ENCODE peak calls at places on chromosomes 11 and 22, in ten cellular contexts. J is CD4-positive, CD25-positive, alpha-beta regulatory T cell; L is spleen; W is heart right ventricle; N is suprapubic skin; G is brain microvascular endothelial cell; V is dorsolateral prefrontal cortex; O is GM06990; M is left lung; U is retinal pigment epithelial cell. A is an unnamed sample.
A peak's percentile ranks its signal among the peaks of the same experiment; 100 is the strongest.

GRCh38 chr11:32052218-32052617 is 38.7 kb upstream of the RCN1 start:
- DNase-seq in J (peak; percentile 47), L (no peak), W (peak; percentile 27), N (peak; percentile 65), G (peak; percentile 64), V (peak; percentile 53), O (no peak), M (peak; percentile 38), U (no peak), A (peak; percentile 64)

GRCh38 chr22:39556970-39557811 is 13.4 kb upstream of the CACNA1I start:
- DNase-seq in J (peak; percentile 52), L (no peak), W (no peak), N (no peak), G (no peak), V (no peak), O (no peak), M (no peak), U (no peak), A (no peak)

GRCh38 chr11:101915811-101916291 is 471 bp downstream of the ANGPTL5 start:
- DNase-seq in J (peak; percentile 4), L (no peak), W (no peak), N (no peak), G (peak; percentile 48), V (no peak), O (peak; percentile 19), M (no peak), U (no peak), A (peak; percentile 40)

GRCh38 chr22:20418211-20418788 is 19.3 kb downstream of the SCARF2 start:
- DNase-seq in J (peak; percentile 75), L (peak; percentile 94), W (peak; percentile 85), N (peak; percentile 87), G (peak; percentile 66), V (peak; percentile 70), O (peak; percentile 68), M (peak; percentile 80), U (no peak), A (peak; percentile 80)

GRCh38 chr11:120538707-120539106 is 27.2 kb downstream of the GRIK4 start:
- DNase-seq in J (no peak), L (no peak), W (no peak), N (no peak), G (no peak), V (no peak), O (no peak), M (no peak), U (no peak), A (no peak)

GRCh38 chr11:134858783-134859480 is 446.9 kb upstream of the B3GAT1 start:
- DNase-seq in J (no peak), L (no peak), W (no peak), N (no peak), G (no peak), V (no peak), O (no peak), M (no peak), U (no peak), A (no peak)

GRCh38 chr22:38211556-38211955 is 9.8 kb downstream of the MAFF start:
- DNase-seq in J (no peak), L (no peak), W (no peak), N (no peak), G (no peak), V (no peak), O (no peak), M (no peak), U (no peak), A (no peak)

GRCh38 chr22:48366056-48366455 is 1461.6 kb downstream of the BRD1 start:
- DNase-seq in J (no peak), L (no peak), W (no peak), N (no peak), G (no peak), V (peak; percentile 8), O (no peak), M (no peak), U (no peak), A (no peak)

GRCh38 chr11:44600739-44601416 is 35.4 kb downstream of the CD82 start:
- DNase-seq in J (no peak), L (peak; percentile 88), W (peak; percentile 38), N (no peak), G (no peak), V (peak; percentile 47), O (peak; percentile 75), M (no peak), U (no peak), A (peak; percentile 67)

GRCh38 chr11:62493801-62494200 is 52.8 kb downstream of the AHNAK start:
- DNase-seq in J (no peak), L (no peak), W (no peak), N (no peak), G (no peak), V (no peak), O (no peak), M (no peak), U (no peak), A (no peak)

GRCh38 chr22:39486951-39487825 is 14.9 kb upstream of the MIEF1 start:
- DNase-seq in J (no peak), L (no peak), W (no peak), N (no peak), G (no peak), V (no peak), O (no peak), M (no peak), U (no peak), A (no peak)

GRCh38 chr11:126654886-126655806 is 299.7 kb downstream of the ST3GAL4 start:
- DNase-seq in J (no peak), L (no peak), W (no peak), N (no peak), G (no peak), V (no peak), O (no peak), M (no peak), U (no peak), A (peak; percentile 26)

GRCh38 chr11:60485987-60486386 is 6.6 kb upstream of the MS4A12 start:
- DNase-seq in J (peak; percentile 33), L (peak; percentile 75), W (no peak), N (no peak), G (no peak), V (no peak), O (peak; percentile 56), M (no peak), U (no peak), A (peak; percentile 94)

GRCh38 chr11:78181155-78181554 is 7.3 kb downstream of the KCTD21 start:
- DNase-seq in J (no peak), L (no peak), W (no peak), N (no peak), G (no peak), V (no peak), O (no peak), M (no peak), U (no peak), A (no peak)

GRCh38 chr11:89381094-89381493 is 110.1 kb downstream of the NOX4 start:
- DNase-seq in J (no peak), L (no peak), W (no peak), N (peak; percentile 57), G (peak; percentile 96), V (no peak), O (no peak), M (no peak), U (peak; percentile 91), A (no peak)

GRCh38 chr22:35116269-35116668 is 50.3 kb downstream of the ISX start:
- DNase-seq in J (no peak), L (no peak), W (no peak), N (no peak), G (no peak), V (no peak), O (no peak), M (no peak), U (no peak), A (no peak)

GRCh38 chr22:30224161-30224857 is 22.2 kb downstream of the LIF start:
- DNase-seq in J (no peak), L (no peak), W (no peak), N (no peak), G (no peak), V (no peak), O (no peak), M (no peak), U (no peak), A (peak; percentile 35)

GRCh38 chr22:39750759-39751158 is 142.8 kb downstream of the ENTHD1 start:
- DNase-seq in J (no peak), L (no peak), W (no peak), N (no peak), G (no peak), V (no peak), O (no peak), M (no peak), U (no peak), A (no peak)

GRCh38 chr11:19779740-19780139 is 67.1 kb downstream of the NAV2 start:
- DNase-seq in J (no peak), L (no peak), W (no peak), N (no peak), G (no peak), V (no peak), O (no peak), M (no peak), U (no peak), A (no peak)
- H3K4me3 ChIP-seq in J (no peak overlapping the region), L (no peak overlapping the region), W (no peak overlapping the region), N (no peak overlapping the region), G (no peak overlapping the region), V (no peak overlapping the region), O (no peak overlapping the region), M (no peak overlapping the region), U (no peak overlapping the region), A (no peak overlapping the region)

GRCh38 chr11:118699508-118700220 is 20.2 kb upstream of the TREH start:
- DNase-seq in J (peak; percentile 89), L (no peak), W (no peak), N (no peak), G (no peak), V (no peak), O (no peak), M (no peak), U (no peak), A (no peak)
- H3K4me3 ChIP-seq in J (peak overlapping the region; percentile 55), L (no peak overlapping the region), W (no peak overlapping the region), N (no peak overlapping the region), G (no peak overlapping the region), V (no peak overlapping the region), O (no peak overlapping the region), M (no peak overlapping the region), U (no peak overlapping the region), A (no peak overlapping the region)

DNA sequence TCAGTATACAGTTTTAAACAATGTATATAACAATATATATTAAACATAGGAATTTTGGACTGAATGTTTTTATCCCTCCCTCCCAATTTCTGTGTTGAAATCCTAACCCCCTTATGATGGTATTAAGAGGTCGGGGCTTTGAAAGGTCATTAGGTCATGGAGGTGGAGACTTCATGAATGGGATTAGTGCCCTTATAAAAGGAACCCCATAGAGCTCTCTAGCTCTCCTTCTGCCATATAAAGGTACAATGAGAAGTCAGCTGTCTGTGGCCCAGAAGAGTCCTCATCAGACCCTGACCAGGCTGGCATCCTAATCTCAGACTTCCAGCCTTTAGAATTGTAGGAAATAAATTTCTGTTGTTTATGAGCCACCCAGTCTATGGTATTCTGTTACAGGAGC is 6.5 kb downstream of the NNMT start:
- DNase-seq in J (no peak), L (no peak), W (no peak), N (no peak), G (no peak), V (no peak), O (no peak), M (no peak), U (no peak), A (no peak)
- H3K4me3 ChIP-seq in J (no peak overlapping the region), L (no peak overlapping the region), W (no peak overlapping the region), N (no peak overlapping the region), G (no peak overlapping the region), V (no peak overlapping the region), O (no peak overlapping the region), M (peak overlapping the region; percentile 32), U (no peak overlapping the region), A (no peak overlapping the region)

GRCh38 chr11:8068605-8069221 is 12.3 kb upstream of the TUB start:
- DNase-seq in J (no peak), L (peak; percentile 51), W (peak; percentile 50), N (peak; percentile 73), G (peak; percentile 69), V (peak; percentile 24), O (no peak), M (peak; percentile 34), U (peak; percentile 68), A (no peak)
- H3K4me3 ChIP-seq in J (no peak overlapping the region), L (no peak overlapping the region), W (peak overlapping the region; percentile 13), N (peak overlapping the region; percentile 20), G (peak overlapping the region; percentile 12), V (no peak overlapping the region), O (no peak overlapping the region), M (no peak overlapping the region), U (no peak overlapping the region), A (no peak overlapping the region)